ENCODE peak calls at places on chromosomes 13 and 19, in nine cellular contexts. L is neural crest cell, U is ascending aorta, A is GM12865, I is GM12864, H is cardiac fibroblast, T is left ventricle myocardium inferior, D is thyroid gland, G is AG10803. R is an unnamed sample.

GRCh38 chr13:80988752-80989151 is 647.8 kb upstream of the SPRY2 start:
- DNase-seq in L (no peak), U (no peak), A (no peak), I (no peak), H (no peak), T (no peak), D (no peak), G (no peak), R (no peak)

GRCh38 chr13:31625115-31625514 is 114.2 kb upstream of the RXFP2 start:
- DNase-seq in L (no peak), U (no peak), A (no peak), I (no peak), H (peak; percentile 64), T (no peak), D (no peak), G (peak; percentile 61), R (no peak)

GRCh38 chr13:32791545-32792172 is 205.4 kb downstream of the PDS5B start:
- DNase-seq in L (no peak), U (no peak), A (peak; percentile 86), I (peak; percentile 29), H (no peak), T (no peak), D (no peak), G (peak; percentile 1), R (no peak)

GRCh38 chr19:50654882-50655281 is 5.6 kb downstream of the C19orf81 start:
- DNase-seq in L (no peak), U (no peak), A (no peak), I (no peak), H (no peak), T (no peak), D (no peak), G (no peak), R (no peak)

GRCh38 chr19:29445246-29445645 is 80.5 kb upstream of the VSTM2B start:
- DNase-seq in L (no peak), U (no peak), A (no peak), I (no peak), H (no peak), T (no peak), D (no peak), G (no peak), R (no peak)

GRCh38 chr19:35444735-35445134 is 3.3 kb upstream of the FFAR2 start:
- DNase-seq in L (no peak), U (no peak), A (no peak), I (no peak), H (no peak), T (no peak), D (no peak), G (no peak), R (no peak)

GRCh38 chr19:1952635-1953034 is 11.7 kb downstream of the CSNK1G2 start:
- DNase-seq in L (no peak), U (no peak), A (no peak), I (no peak), H (no peak), T (no peak), D (no peak), G (no peak), R (no peak)

GRCh38 chr19:18060472-18060871 is 26.3 kb downstream of the IL12RB1 start:
- DNase-seq in L (no peak), U (no peak), A (no peak), I (no peak), H (no peak), T (no peak), D (no peak), G (no peak), R (no peak)

GRCh38 chr13:50244355-50244912 is 229.2 kb downstream of the KCNRG start:
- DNase-seq in L (no peak), U (no peak), A (peak; percentile 14), I (no peak), H (no peak), T (no peak), D (no peak), G (no peak), R (no peak)

DNA sequence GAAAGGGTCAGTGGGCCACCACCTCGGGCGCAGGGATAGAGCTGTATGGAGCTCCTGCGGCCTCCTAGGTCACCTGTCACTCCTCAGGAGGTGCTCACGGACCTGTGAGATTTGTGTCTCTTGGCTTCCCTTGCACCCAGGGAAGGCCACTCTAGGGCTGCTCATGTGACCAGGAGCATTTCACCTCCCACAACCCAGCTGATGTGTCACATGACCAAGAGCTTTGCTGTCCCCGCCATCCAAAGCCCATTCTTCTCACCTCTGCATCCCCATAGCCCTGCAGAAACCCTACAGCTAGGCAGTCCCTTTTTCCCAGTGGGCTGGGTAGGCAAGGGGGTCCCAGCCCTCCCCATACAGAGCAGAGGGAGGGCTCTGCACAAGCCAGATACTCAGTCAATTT is 51.2 kb downstream of the TSHZ3 start:
- DNase-seq in L (no peak), U (no peak), A (no peak), I (no peak), H (no peak), T (no peak), D (no peak), G (no peak), R (no peak)
- TF ChIP-seq CTCF in L (no peak), U (no peak), A (no peak), I (no peak), H (no peak), T (no peak), D (no peak), G (no peak), R (no peak)

GRCh38 chr19:13883665-13884064 is 6.7 kb downstream of the NANOS3 start:
- DNase-seq in L (no peak), U (no peak), A (no peak), I (no peak), H (no peak), T (no peak), D (no peak), G (no peak), R (no peak)
- TF ChIP-seq CTCF in L (peak; percentile 20), U (no peak), A (no peak), I (no peak), H (no peak), T (no peak), D (no peak), G (peak; percentile 39), R (no peak)

GRCh38 chr19:42422576-42423461 is 4.4 kb downstream of the LIPE start:
- DNase-seq in L (peak; percentile 68), U (no peak), A (peak; percentile 73), I (no peak), H (no peak), T (no peak), D (no peak), G (no peak), R (peak; percentile 50)
- TF ChIP-seq CTCF in L (no peak), U (no peak), A (no peak), I (no peak), H (no peak), T (no peak), D (no peak), G (no peak), R (no peak)

GRCh38 chr19:45794627-45795026 is 2.0 kb upstream of the DMWD start:
- DNase-seq in L (no peak), U (no peak), A (peak; percentile 0), I (no peak), H (no peak), T (no peak), D (no peak), G (no peak), R (no peak)

GRCh38 chr19:45791744-45792481 is 732 bp downstream of the DMWD start:
- DNase-seq in L (no peak), U (no peak), A (peak; percentile 21), I (no peak), H (no peak), T (no peak), D (no peak), G (no peak), R (no peak)

GRCh38 chr19:45793178-45793564 is 526 bp upstream of the DMWD start:
- DNase-seq in L (no peak), U (no peak), A (no peak), I (no peak), H (no peak), T (no peak), D (no peak), G (no peak), R (no peak)

GRCh38 chr19:45790942-45791341 is 1.7 kb downstream of the DMWD start:
- DNase-seq in L (no peak), U (no peak), A (peak; percentile 44), I (no peak), H (no peak), T (no peak), D (no peak), G (no peak), R (no peak)

GRCh38 chr19:45792482-45793177 is at the start of gene DMWD:
- DNase-seq in L (peak; percentile 100), U (peak; percentile 95), A (peak; percentile 99), I (peak; percentile 93), H (peak; percentile 99), T (peak; percentile 100), D (peak; percentile 100), G (peak; percentile 98), R (peak; percentile 100)
- TF ChIP-seq CTCF in L (no peak), U (no peak), A (no peak), I (no peak), H (no peak), T (no peak), D (no peak), G (no peak), R (no peak)

DNA sequence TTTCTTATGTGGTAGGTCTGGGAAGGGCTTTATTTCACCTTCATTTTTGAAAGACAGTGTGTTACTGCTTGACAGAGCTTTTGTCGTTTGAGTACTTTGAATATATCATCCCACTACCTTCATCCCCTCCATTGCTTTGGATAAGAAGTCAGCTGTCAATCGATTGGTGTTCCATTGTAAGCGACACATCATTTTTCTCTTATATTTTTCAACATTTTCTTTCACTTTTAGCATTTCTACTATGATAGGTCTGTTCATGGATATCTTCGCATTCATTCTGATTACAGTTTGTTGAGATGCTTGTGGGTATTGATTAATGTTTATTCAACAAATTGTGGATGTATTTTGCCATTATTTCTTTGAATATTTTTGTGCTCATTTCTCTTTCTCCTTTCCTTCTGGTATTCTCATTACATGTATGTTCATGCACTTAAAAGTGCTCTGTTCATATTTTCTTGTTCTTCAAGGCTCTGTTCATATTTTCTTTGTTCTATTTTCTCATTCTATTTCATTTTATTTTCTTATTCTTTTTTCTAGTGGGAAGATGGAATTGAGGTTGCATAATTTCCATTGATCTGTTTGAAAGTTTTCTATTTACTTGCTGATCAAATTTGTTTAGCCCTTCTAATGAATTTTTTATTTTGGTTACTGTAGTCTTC is 29.2 kb downstream of the ZNF546 start:
- DNase-seq in L (no peak), U (no peak), A (no peak), I (no peak), H (no peak), T (no peak), D (no peak), G (no peak), R (no peak)
- TF ChIP-seq CTCF in L (no peak), U (no peak), A (no peak), I (no peak), H (no peak), T (no peak), D (no peak), G (no peak), R (no peak)

R was measured in endothelial cell.